ENCODE peak calls at places on chromosome 21, in four cellular contexts. L is naive thymus-derived CD4-positive, alpha-beta T cell; S is skeletal muscle cell; D is MG63. U is an unnamed sample.
A peak's percentile ranks its signal among the peaks of the same experiment; 100 is the strongest.

GRCh38 chr21:39051561-39051949 is 131.7 kb downstream of the PSMG1 start:
- DNase-seq in L (no peak), S (peak; percentile 41), D (peak; percentile 93), U (no peak)

GRCh38 chr21:43739648-43740435 is 20.9 kb downstream of the PDXK start:
- DNase-seq in L (no peak), S (no peak), D (peak; percentile 44), U (no peak)

GRCh38 chr21:32278518-32279376 is at the start of gene MIS18A:
- DNase-seq in L (peak; percentile 92), S (peak; percentile 80), D (peak; percentile 92), U (peak; percentile 96)

GRCh38 chr21:18608226-18608625 is 204.6 kb upstream of the TMPRSS15 start:
- DNase-seq in L (no peak), S (no peak), D (no peak), U (no peak)

GRCh38 chr21:32382108-32382601 is 10.7 kb downstream of the URB1 start:
- DNase-seq in L (no peak), S (no peak), D (no peak), U (peak; percentile 55)

GRCh38 chr21:45620201-45620600 is 23.3 kb upstream of the PCBP3 start:
- DNase-seq in L (no peak), S (no peak), D (no peak), U (no peak)

GRCh38 chr21:44829507-44830092 is 11.7 kb upstream of the SUMO3 start:
- DNase-seq in L (no peak), S (no peak), D (no peak), U (no peak)

GRCh38 chr21:39137248-39138186 is 45.7 kb downstream of the PSMG1 start:
- DNase-seq in L (no peak), S (no peak), D (peak; percentile 82), U (peak; percentile 65)